ENCODE peak calls at places on chromosomes 2 and 18, in five cellular contexts. N, Y, H, F and M are unnamed samples.

GRCh38 chr2:45570671-45571334 is 40.3 kb downstream of the SRBD1 start:
- DNase-seq in H (no peak), N (no peak), Y (no peak), F (peak), M (no peak)

GRCh38 chr2:45962522-45962921 is 311.0 kb downstream of the PRKCE start:
- DNase-seq in N (peak), Y (no peak), F (peak), H (no peak), M (no peak)

GRCh38 chr2:174399171-174399570 is 3.6 kb downstream of the SCRN3 start:
- DNase-seq in Y (no peak), F (no peak), N (no peak), H (no peak), M (no peak)

GRCh38 chr2:181459646-181460045 is 2.5 kb downstream of the ITGA4 start:
- DNase-seq in N (no peak), Y (no peak), H (no peak), F (peak), M (no peak)

GRCh38 chr2:10966741-10967140 is 55.0 kb downstream of the KCNF1 start:
- DNase-seq in H (no peak), F (no peak), Y (no peak), N (no peak), M (no peak)

GRCh38 chr2:192098814-192099491 is 95.8 kb downstream of the TMEFF2 start:
- DNase-seq in H (no peak), F (no peak), Y (no peak), N (no peak), M (no peak)

GRCh38 chr2:209236369-209236768 is 187.5 kb upstream of the MAP2 start:
- DNase-seq in F (no peak), H (no peak), Y (peak), N (no peak), M (no peak)

GRCh38 chr2:240831594-240832204 is 11.7 kb upstream of the KIF1A start:
- DNase-seq in F (no peak), Y (no peak), H (no peak), N (no peak), M (no peak)

GRCh38 chr2:37600735-37601134 is 70.7 kb downstream of the CDC42EP3 start:
- DNase-seq in H (no peak), Y (no peak), N (no peak), F (no peak), M (no peak)

GRCh38 chr2:98473995-98474780 is 29.5 kb downstream of the INPP4A start:
- DNase-seq in F (no peak), Y (no peak), N (no peak), H (no peak), M (no peak)

GRCh38 chr2:158460632-158461297 is 4.0 kb downstream of the PKP4 start:
- DNase-seq in N (no peak), Y (peak), F (peak), H (no peak), M (no peak)

GRCh38 chr2:101152195-101153076 is 1.3 kb upstream of the TBC1D8 start:
- DNase-seq in N (peak), F (peak), H (no peak), Y (peak), M (peak)

GRCh38 chr18:13381907-13382682 is 163.5 kb downstream of the LDLRAD4 start:
- DNase-seq in N (peak), Y (no peak), H (no peak), F (peak), M (no peak)

GRCh38 chr2:118319271-118319684 is 231.0 kb downstream of the INSIG2 start:
- DNase-seq in Y (no peak), F (no peak), H (no peak), N (no peak), M (no peak)

GRCh38 chr18:48997985-48998831 is 47.4 kb upstream of the SMAD7 start:
- DNase-seq in N (peak), H (no peak), F (peak), Y (peak), M (no peak)

GRCh38 chr2:85785027-85785822 is 31.4 kb downstream of the ATOH8 start:
- DNase-seq in H (no peak), Y (no peak), F (peak), N (peak), M (no peak)

GRCh38 chr2:143717532-143718168 is 588.4 kb downstream of the ARHGAP15 start:
- DNase-seq in F (peak), H (no peak), Y (no peak), N (no peak), M (no peak)

GRCh38 chr2:176652300-176653182 is 383.3 kb downstream of the MTX2 start:
- DNase-seq in F (peak), Y (peak), H (no peak), N (no peak), M (no peak)

GRCh38 chr2:15081356-15081755 is 448.8 kb downstream of the LRATD1 start:
- DNase-seq in Y (no peak), H (no peak), N (no peak), F (no peak), M (no peak)

GRCh38 chr2:47950340-47951280 is 44.3 kb upstream of the FBXO11 start:
- DNase-seq in H (no peak), F (peak), N (no peak), Y (no peak), M (no peak)

GRCh38 chr2:41932241-41933034 is 115.4 kb upstream of the PKDCC start:
- DNase-seq in Y (no peak), N (peak), H (no peak), F (peak), M (peak)

GRCh38 chr2:170486730-170487129 is 228.4 kb upstream of the SP5 start:
- DNase-seq in N (no peak), Y (no peak), F (no peak), H (no peak), M (no peak)

GRCh38 chr2:136765256-136765735 is at the start of gene THSD7B:
- DNase-seq in N (peak), Y (no peak), F (no peak), H (peak), M (no peak)

GRCh38 chr18:28175930-28176673 is 828 bp downstream of the CDH2 start:
- DNase-seq in N (no peak), F (peak), H (peak), Y (no peak), M (peak)

GRCh38 chr2:85428343-85428881 is 9.9 kb downstream of the SH2D6 start:
- DNase-seq in F (no peak), Y (no peak), N (no peak), H (no peak), M (no peak)

GRCh38 chr18:21769206-21769605 is 28.6 kb downstream of the MIB1 start:
- DNase-seq in F (no peak), Y (no peak), N (no peak), H (no peak), M (no peak)

GRCh38 chr2:88754585-88755305 is 63.3 kb downstream of the RPIA start:
- DNase-seq in F (no peak), H (no peak), N (no peak), Y (no peak), M (no peak)